ENCODE peak calls at places on chromosomes 16 and 17, in six cellular contexts. Y is ELR, C is A673, O is fibroblast of the aortic adventitia, J is caudate nucleus, V is GM12878. L is an unnamed sample.
A peak's percentile ranks its signal among the peaks of the same experiment; 100 is the strongest.

GRCh38 chr16:1707193-1707790 is 1.3 kb downstream of the MAPK8IP3 start:
- DNase-seq in C (peak; percentile 23), J (no peak), O (peak; percentile 48), Y (peak; percentile 42), V (no peak), L (no peak)

GRCh38 chr17:50519141-50519834 is 11.0 kb downstream of the MYCBPAP start:
- DNase-seq in V (no peak), J (no peak), Y (peak; percentile 68), O (no peak), C (no peak), L (no peak)

GRCh38 chr17:33090806-33091205 is 99.2 kb downstream of the SPACA3 start:
- DNase-seq in V (no peak), C (no peak), O (no peak), Y (no peak), J (no peak), L (no peak)

GRCh38 chr17:80036715-80037477 is 454 bp downstream of the CCDC40 start:
- DNase-seq in Y (peak; percentile 62), J (no peak), C (peak; percentile 64), V (no peak), O (no peak), L (no peak)

GRCh38 chr17:82231562-82232321 is 2.9 kb downstream of the SLC16A3 start:
- DNase-seq in O (peak; percentile 67), C (no peak), J (no peak), Y (peak; percentile 79), V (no peak), L (peak; percentile 51)

GRCh38 chr16:84947022-84947421 is 64.3 kb downstream of the ZDHHC7 start:
- DNase-seq in O (no peak), J (no peak), Y (no peak), C (peak; percentile 37), V (no peak), L (no peak)

GRCh38 chr16:84360170-84360569 is 8.2 kb upstream of the ATP2C2 start:
- DNase-seq in Y (peak; percentile 43), V (no peak), C (no peak), J (no peak), O (no peak), L (no peak)

GRCh38 chr17:64255764-64256163 is 7.3 kb downstream of the TEX2 start:
- DNase-seq in O (no peak), Y (no peak), J (no peak), V (no peak), C (no peak), L (no peak)

GRCh38 chr16:66961065-66961744 is at the start of gene CES3:
- DNase-seq in V (no peak), C (peak; percentile 88), Y (peak; percentile 81), O (peak; percentile 55), J (no peak), L (no peak)

GRCh38 chr16:20755238-20755637 is 8.6 kb upstream of the ACSM3 start:
- DNase-seq in C (no peak), J (no peak), Y (no peak), O (no peak), V (no peak), L (no peak)

GRCh38 chr17:61464121-61464905 is 12.1 kb downstream of the TBX4 start:
- DNase-seq in Y (no peak), O (no peak), C (no peak), V (no peak), J (no peak), L (no peak)

GRCh38 chr17:39705786-39706348 is 6.0 kb downstream of the ERBB2 start:
- DNase-seq in O (no peak), V (no peak), J (no peak), Y (no peak), C (no peak), L (no peak)

GRCh38 chr17:8862213-8863056 is 5.0 kb downstream of the PIK3R6 start:
- DNase-seq in V (no peak), Y (no peak), C (no peak), J (no peak), O (no peak), L (no peak)

GRCh38 chr17:3527896-3528603 is 29.6 kb downstream of the TRPV3 start:
- DNase-seq in V (no peak), Y (no peak), J (no peak), O (peak; percentile 6), C (no peak), L (no peak)